ENCODE peak calls at places on chromosomes 5 and 9, in ten cellular contexts. A is GM18507; I is nephron progenitor cell; W is activated CD8-positive, alpha-beta memory T cell treated with anti-CD3 and anti-CD28 coated beads for 1 hour; C is NCI-H524; E is esophagus squamous epithelium; L is Calu3; M is HuH-7.5; V is adipocyte; O is GM03348. T is an unnamed sample.

GRCh38 chr5:137743031-137743640 is 7.2 kb upstream of the KLHL3 start:
- DNase-seq in A (no peak), I (peak), W (peak), C (peak), E (no peak), L (peak), M (no peak), V (peak), O (peak), T (no peak)

GRCh38 chr5:107474724-107475489 is 195.8 kb downstream of the EFNA5 start:
- DNase-seq in A (no peak), I (no peak), W (no peak), C (peak), E (no peak), L (peak), M (no peak), V (no peak), O (no peak), T (no peak)

GRCh38 chr5:17127743-17128231 is 89.6 kb upstream of the BASP1 start:
- DNase-seq in A (no peak), I (no peak), W (no peak), C (no peak), E (no peak), L (peak), M (no peak), V (peak), O (peak), T (peak)

GRCh38 chr5:149392718-149393117 is 13.6 kb upstream of the IL17B start:
- DNase-seq in A (no peak), I (no peak), W (no peak), C (no peak), E (no peak), L (peak), M (no peak), V (peak), O (no peak), T (no peak)

GRCh38 chr5:156327306-156327705 is 342 bp downstream of the SGCD start:
- DNase-seq in A (no peak), I (no peak), W (no peak), C (no peak), E (no peak), L (no peak), M (no peak), V (peak), O (peak), T (no peak)

GRCh38 chr5:68330564-68330963 is 115.0 kb downstream of the PIK3R1 start:
- DNase-seq in A (no peak), I (no peak), W (no peak), C (no peak), E (no peak), L (no peak), M (no peak), V (no peak), O (peak), T (no peak)

GRCh38 chr9:88749420-88749819 is 214.4 kb downstream of the NXNL2 start:
- DNase-seq in A (no peak), I (no peak), W (no peak), C (no peak), E (no peak), L (no peak), M (no peak), V (peak), O (no peak), T (no peak)

GRCh38 chr5:150404121-150404990 is 8.4 kb downstream of the CD74 start:
- DNase-seq in A (no peak), I (no peak), W (no peak), C (no peak), E (no peak), L (no peak), M (no peak), V (no peak), O (no peak), T (no peak)

GRCh38 chr5:112649882-112650281 is 87.8 kb upstream of the APC start:
- DNase-seq in A (no peak), I (no peak), W (no peak), C (no peak), E (no peak), L (peak), M (no peak), V (no peak), O (no peak), T (no peak)

GRCh38 chr9:129888809-129889460 is 53.7 kb downstream of the USP20 start:
- DNase-seq in A (no peak), I (no peak), W (peak), C (no peak), E (no peak), L (no peak), M (no peak), V (no peak), O (no peak), T (no peak)

GRCh38 chr5:172941067-172941516 is 18.1 kb upstream of the RPL26L1 start:
- DNase-seq in A (no peak), I (no peak), W (no peak), C (peak), E (no peak), L (no peak), M (no peak), V (no peak), O (no peak), T (no peak)

GRCh38 chr9:120510816-120511215 is 69.2 kb downstream of the CDK5RAP2 start:
- DNase-seq in A (no peak), I (no peak), W (no peak), C (no peak), E (no peak), L (no peak), M (no peak), V (no peak), O (no peak), T (no peak)

GRCh38 chr5:166270712-166271111 is 2020.7 kb upstream of the WWC1 start:
- DNase-seq in A (no peak), I (no peak), W (no peak), C (no peak), E (no peak), L (no peak), M (no peak), V (no peak), O (no peak), T (no peak)

GRCh38 chr5:11709021-11709420 is 195.2 kb downstream of the CTNND2 start:
- DNase-seq in A (no peak), I (no peak), W (no peak), C (no peak), E (no peak), L (no peak), M (no peak), V (no peak), O (no peak), T (no peak)

GRCh38 chr9:130276121-130276520 is 10.6 kb downstream of the HMCN2 start:
- DNase-seq in A (no peak), I (no peak), W (no peak), C (no peak), E (no peak), L (peak), M (no peak), V (no peak), O (peak), T (no peak)

GRCh38 chr9:97983524-97984187 is 515 bp downstream of the ANP32B start:
- DNase-seq in A (peak), I (peak), W (peak), C (peak), E (no peak), L (peak), M (peak), V (peak), O (peak), T (peak)

GRCh38 chr5:80055491-80056170 is 20.5 kb downstream of the THBS4 start:
- DNase-seq in A (no peak), I (no peak), W (no peak), C (no peak), E (no peak), L (peak), M (no peak), V (no peak), O (no peak), T (no peak)

GRCh38 chr9:131234799-131235479 is 41.4 kb downstream of the FAM78A start:
- DNase-seq in A (no peak), I (no peak), W (no peak), C (no peak), E (no peak), L (no peak), M (no peak), V (no peak), O (no peak), T (no peak)

GRCh38 chr5:147310059-147310704 is 75.4 kb downstream of the STK32A start:
- DNase-seq in A (no peak), I (no peak), W (no peak), C (no peak), E (no peak), L (peak), M (no peak), V (peak), O (peak), T (peak)

T was measured in 8988T.